ENCODE peak calls at places on chromosomes 12 and 14, in nine cellular contexts. One of them, this sample, is unnamed.
A peak's percentile ranks its signal among the peaks of the same experiment; 100 is the strongest.

GRCh38 chr12:130838284-130838950 is 633 bp downstream of the STX2 start:
- DNase-seq in Peyer's patch: peak; percentile 48
- DNase-seq in AG10803: peak; percentile 21
- DNase-seq in gastrocnemius medialis: peak; percentile 22
- DNase-seq in thoracic aorta: no peak
- DNase-seq in HepG2: peak; percentile 27
- DNase-seq in suprapubic skin: no peak
- DNase-seq in A549: peak; percentile 37
- DNase-seq in cardiac fibroblast: peak; percentile 26
- DNase-seq in this sample: peak; percentile 21

GRCh38 chr14:32559048-32559447 is 229.9 kb downstream of the AKAP6 start:
- DNase-seq in Peyer's patch: no peak
- DNase-seq in AG10803: peak; percentile 47
- DNase-seq in gastrocnemius medialis: no peak
- DNase-seq in thoracic aorta: no peak
- DNase-seq in HepG2: no peak
- DNase-seq in suprapubic skin: no peak
- DNase-seq in A549: no peak
- DNase-seq in cardiac fibroblast: no peak
- DNase-seq in this sample: peak; percentile 2

GRCh38 chr12:5456025-5456424 is 24.1 kb downstream of the NTF3 start:
- DNase-seq in Peyer's patch: no peak
- DNase-seq in AG10803: no peak
- DNase-seq in gastrocnemius medialis: no peak
- DNase-seq in thoracic aorta: no peak
- DNase-seq in HepG2: no peak
- DNase-seq in suprapubic skin: no peak
- DNase-seq in A549: no peak
- DNase-seq in cardiac fibroblast: no peak
- DNase-seq in this sample: no peak

GRCh38 chr12:1360812-1361211 is 233.6 kb downstream of the FBXL14 start:
- DNase-seq in Peyer's patch: no peak
- DNase-seq in AG10803: peak; percentile 87
- DNase-seq in gastrocnemius medialis: no peak
- DNase-seq in thoracic aorta: no peak
- DNase-seq in HepG2: no peak
- DNase-seq in suprapubic skin: no peak
- DNase-seq in A549: peak; percentile 30
- DNase-seq in cardiac fibroblast: no peak
- DNase-seq in this sample: peak; percentile 40

GRCh38 chr12:3293446-3294161 is 197.4 kb upstream of the PRMT8 start:
- DNase-seq in Peyer's patch: no peak
- DNase-seq in AG10803: peak; percentile 34
- DNase-seq in gastrocnemius medialis: no peak
- DNase-seq in thoracic aorta: no peak
- DNase-seq in HepG2: no peak
- DNase-seq in suprapubic skin: no peak
- DNase-seq in A549: peak; percentile 47
- DNase-seq in cardiac fibroblast: peak; percentile 47
- DNase-seq in this sample: peak; percentile 54

GRCh38 chr12:60451457-60451856 is 855.6 kb downstream of the SLC16A7 start:
- DNase-seq in Peyer's patch: no peak
- DNase-seq in AG10803: no peak
- DNase-seq in gastrocnemius medialis: no peak
- DNase-seq in thoracic aorta: no peak
- DNase-seq in HepG2: peak; percentile 63
- DNase-seq in suprapubic skin: no peak
- DNase-seq in A549: no peak
- DNase-seq in cardiac fibroblast: no peak
- DNase-seq in this sample: no peak

GRCh38 chr12:116628989-116629388 is 69.8 kb downstream of the MAP1LC3B2 start:
- DNase-seq in Peyer's patch: no peak
- DNase-seq in AG10803: no peak
- DNase-seq in gastrocnemius medialis: no peak
- DNase-seq in thoracic aorta: no peak
- DNase-seq in HepG2: no peak
- DNase-seq in suprapubic skin: no peak
- DNase-seq in A549: no peak
- DNase-seq in cardiac fibroblast: no peak
- DNase-seq in this sample: no peak

GRCh38 chr12:5619628-5620027 is 187.7 kb downstream of the NTF3 start:
- DNase-seq in Peyer's patch: no peak
- DNase-seq in AG10803: no peak
- DNase-seq in gastrocnemius medialis: no peak
- DNase-seq in thoracic aorta: no peak
- DNase-seq in HepG2: no peak
- DNase-seq in suprapubic skin: no peak
- DNase-seq in A549: no peak
- DNase-seq in cardiac fibroblast: no peak
- DNase-seq in this sample: no peak

GRCh38 chr12:70692681-70693288 is 55.6 kb upstream of the PTPRB start:
- DNase-seq in Peyer's patch: no peak
- DNase-seq in AG10803: peak; percentile 44
- DNase-seq in gastrocnemius medialis: no peak
- DNase-seq in thoracic aorta: no peak
- DNase-seq in HepG2: no peak
- DNase-seq in suprapubic skin: no peak
- DNase-seq in A549: peak; percentile 16
- DNase-seq in cardiac fibroblast: peak; percentile 61
- DNase-seq in this sample: peak; percentile 72

GRCh38 chr12:132395192-132395907 is 66.0 kb upstream of the GALNT9 start:
- DNase-seq in Peyer's patch: peak; percentile 37
- DNase-seq in AG10803: no peak
- DNase-seq in gastrocnemius medialis: no peak
- DNase-seq in thoracic aorta: no peak
- DNase-seq in HepG2: no peak
- DNase-seq in suprapubic skin: peak; percentile 64
- DNase-seq in A549: no peak
- DNase-seq in cardiac fibroblast: no peak
- DNase-seq in this sample: no peak

GRCh38 chr12:105273601-105274000 is 37.6 kb upstream of the APPL2 start:
- DNase-seq in Peyer's patch: no peak
- DNase-seq in AG10803: no peak
- DNase-seq in gastrocnemius medialis: no peak
- DNase-seq in thoracic aorta: no peak
- DNase-seq in HepG2: no peak
- DNase-seq in suprapubic skin: no peak
- DNase-seq in A549: no peak
- DNase-seq in cardiac fibroblast: no peak
- DNase-seq in this sample: no peak

GRCh38 chr12:96335270-96335669 is 65.0 kb downstream of the CDK17 start:
- DNase-seq in Peyer's patch: no peak
- DNase-seq in AG10803: no peak
- DNase-seq in gastrocnemius medialis: no peak
- DNase-seq in thoracic aorta: no peak
- DNase-seq in HepG2: no peak
- DNase-seq in suprapubic skin: no peak
- DNase-seq in A549: no peak
- DNase-seq in cardiac fibroblast: no peak
- DNase-seq in this sample: no peak

GRCh38 chr14:73758392-73759182 is 44.4 kb upstream of the PNMA1 start:
- DNase-seq in Peyer's patch: peak; percentile 91
- DNase-seq in AG10803: peak; percentile 44
- DNase-seq in gastrocnemius medialis: peak; percentile 81
- DNase-seq in thoracic aorta: no peak
- DNase-seq in HepG2: peak; percentile 71
- DNase-seq in suprapubic skin: no peak
- DNase-seq in A549: peak; percentile 83
- DNase-seq in cardiac fibroblast: peak; percentile 63
- DNase-seq in this sample: peak; percentile 76
- H3K4me3 ChIP-seq in Peyer's patch: peak overlapping the region; percentile 87
- H3K4me3 ChIP-seq in AG10803: peak overlapping the region; percentile 89
- H3K4me3 ChIP-seq in gastrocnemius medialis: peak overlapping the region; percentile 80
- H3K4me3 ChIP-seq in thoracic aorta: peak overlapping the region; percentile 88
- H3K4me3 ChIP-seq in HepG2: peak overlapping the region; percentile 59
- H3K4me3 ChIP-seq in suprapubic skin: peak overlapping the region; percentile 97
- H3K4me3 ChIP-seq in A549: peak overlapping the region; percentile 81
- H3K4me3 ChIP-seq in cardiac fibroblast: peak overlapping the region; percentile 82
- H3K4me3 ChIP-seq in this sample: peak overlapping the region; percentile 92

GRCh38 chr12:103470664-103471063 is 25.1 kb downstream of the C12orf42 start:
- DNase-seq in Peyer's patch: no peak
- DNase-seq in AG10803: no peak
- DNase-seq in gastrocnemius medialis: no peak
- DNase-seq in thoracic aorta: no peak
- DNase-seq in HepG2: no peak
- DNase-seq in suprapubic skin: no peak
- DNase-seq in A549: peak; percentile 15
- DNase-seq in cardiac fibroblast: no peak
- DNase-seq in this sample: no peak

GRCh38 chr12:103475073-103475472 is 20.7 kb downstream of the C12orf42 start:
- DNase-seq in Peyer's patch: no peak
- DNase-seq in AG10803: no peak
- DNase-seq in gastrocnemius medialis: no peak
- DNase-seq in thoracic aorta: no peak
- DNase-seq in HepG2: peak; percentile 34
- DNase-seq in suprapubic skin: no peak
- DNase-seq in A549: no peak
- DNase-seq in cardiac fibroblast: no peak
- DNase-seq in this sample: no peak

GRCh38 chr12:103468837-103469236 is 26.9 kb downstream of the C12orf42 start:
- DNase-seq in Peyer's patch: no peak
- DNase-seq in AG10803: no peak
- DNase-seq in gastrocnemius medialis: no peak
- DNase-seq in thoracic aorta: no peak
- DNase-seq in HepG2: no peak
- DNase-seq in suprapubic skin: no peak
- DNase-seq in A549: no peak
- DNase-seq in cardiac fibroblast: no peak
- DNase-seq in this sample: no peak

DNA sequence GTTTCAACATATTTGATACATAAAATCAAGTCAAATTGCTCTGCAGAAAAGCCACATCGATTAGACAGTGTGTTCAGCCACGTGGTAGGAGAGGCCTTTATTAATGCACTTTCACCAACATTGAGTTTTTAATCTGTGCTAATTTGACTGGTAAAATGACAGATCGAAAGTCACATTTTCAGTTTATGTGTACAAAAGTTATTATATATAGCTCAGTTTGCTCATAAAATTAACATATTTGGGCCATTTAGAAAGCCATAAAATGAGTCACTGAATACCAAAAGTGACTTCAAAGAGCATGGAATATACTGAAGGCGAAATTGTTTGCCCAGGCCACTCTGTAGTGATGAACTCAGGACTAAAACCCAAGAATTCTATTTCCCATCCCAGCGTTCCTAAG is 26.1 kb downstream of the C12orf42 start:
- DNase-seq in Peyer's patch: no peak
- DNase-seq in AG10803: no peak
- DNase-seq in gastrocnemius medialis: no peak
- DNase-seq in thoracic aorta: no peak
- DNase-seq in HepG2: no peak
- DNase-seq in suprapubic skin: no peak
- DNase-seq in A549: no peak
- DNase-seq in cardiac fibroblast: no peak
- DNase-seq in this sample: no peak
- TF ChIP-seq CTCF in Peyer's patch: no peak
- TF ChIP-seq CTCF in AG10803: no peak
- TF ChIP-seq CTCF in gastrocnemius medialis: no peak
- TF ChIP-seq CTCF in thoracic aorta: no peak
- TF ChIP-seq CTCF in HepG2: no peak
- TF ChIP-seq CTCF in suprapubic skin: no peak
- TF ChIP-seq CTCF in A549: no peak
- TF ChIP-seq CTCF in cardiac fibroblast: no peak
- TF ChIP-seq CTCF in this sample: no peak

GRCh38 chr12:12892670-12893290 is 1.4 kb downstream of the GPRC5A start:
- DNase-seq in Peyer's patch: no peak
- DNase-seq in AG10803: no peak
- DNase-seq in gastrocnemius medialis: no peak
- DNase-seq in thoracic aorta: no peak
- DNase-seq in HepG2: no peak
- DNase-seq in suprapubic skin: no peak
- DNase-seq in A549: no peak
- DNase-seq in cardiac fibroblast: no peak
- DNase-seq in this sample: no peak
- H3K4me3 ChIP-seq in Peyer's patch: no peak overlapping the region
- H3K4me3 ChIP-seq in AG10803: no peak overlapping the region
- H3K4me3 ChIP-seq in gastrocnemius medialis: no peak overlapping the region
- H3K4me3 ChIP-seq in thoracic aorta: peak overlapping the region; percentile 81
- H3K4me3 ChIP-seq in HepG2: no peak overlapping the region
- H3K4me3 ChIP-seq in suprapubic skin: peak overlapping the region; percentile 56
- H3K4me3 ChIP-seq in A549: peak overlapping the region; percentile 54
- H3K4me3 ChIP-seq in cardiac fibroblast: peak overlapping the region; percentile 56
- H3K4me3 ChIP-seq in this sample: peak overlapping the region; percentile 70

DNA sequence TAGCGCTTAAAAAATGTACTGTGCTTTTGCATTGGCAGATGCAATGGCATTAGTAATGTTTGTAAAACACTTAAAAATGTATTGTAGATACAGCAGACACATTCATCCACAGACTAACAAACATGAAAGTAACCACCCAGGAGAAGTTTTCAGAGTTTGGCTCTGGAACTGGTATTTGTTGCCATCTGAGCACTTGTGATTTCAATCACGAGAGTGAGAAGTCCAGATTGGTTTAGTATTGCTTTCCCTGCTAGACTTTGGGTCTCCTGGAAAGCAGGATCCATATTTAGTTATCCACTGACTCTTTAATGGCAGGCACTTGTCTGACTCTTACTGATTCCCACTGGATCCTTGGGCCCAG is 13.2 kb downstream of the RASSF8 start:
- DNase-seq in Peyer's patch: no peak
- DNase-seq in AG10803: peak; percentile 50
- DNase-seq in gastrocnemius medialis: no peak
- DNase-seq in thoracic aorta: no peak
- DNase-seq in HepG2: no peak
- DNase-seq in suprapubic skin: no peak
- DNase-seq in A549: no peak
- DNase-seq in cardiac fibroblast: no peak
- DNase-seq in this sample: no peak
- TF ChIP-seq CTCF in Peyer's patch: no peak
- TF ChIP-seq CTCF in AG10803: no peak
- TF ChIP-seq CTCF in gastrocnemius medialis: no peak
- TF ChIP-seq CTCF in thoracic aorta: no peak
- TF ChIP-seq CTCF in HepG2: no peak
- TF ChIP-seq CTCF in suprapubic skin: no peak
- TF ChIP-seq CTCF in A549: no peak
- TF ChIP-seq CTCF in cardiac fibroblast: no peak
- TF ChIP-seq CTCF in this sample: no peak